ENCODE peak calls at places on chromosomes 7 and 10, in six cellular contexts. Y is left lobe of liver, D is Caki2, L is GM12891, E is fibroblast of the aortic adventitia, V is GM04503. W is an unnamed sample.

GRCh38 chr10:10872035-10872673 is 145.5 kb upstream of the CELF2 start:
- DNase-seq in Y (no peak), D (peak; percentile 59), L (no peak), E (peak; percentile 99), V (peak; percentile 83), W (no peak)

GRCh38 chr10:122286872-122287271 is 15.8 kb downstream of the BTBD16 start:
- DNase-seq in Y (no peak), D (peak; percentile 62), L (no peak), E (peak; percentile 46), V (no peak), W (no peak)

GRCh38 chr7:30411173-30411572 is 67.4 kb downstream of the NOD1 start:
- DNase-seq in Y (no peak), D (no peak), L (no peak), E (no peak), V (no peak), W (peak; percentile 11)

GRCh38 chr7:50633414-50633710 is 68.2 kb upstream of the DDC start:
- DNase-seq in Y (no peak), D (no peak), L (no peak), E (peak; percentile 20), V (no peak), W (no peak)

GRCh38 chr7:7176421-7177043 is 5.8 kb upstream of the C1GALT1 start:
- DNase-seq in Y (no peak), D (peak; percentile 69), L (no peak), E (peak; percentile 85), V (peak; percentile 68), W (no peak)

GRCh38 chr10:88883443-88883799 is 3.4 kb downstream of the STAMBPL1 start:
- DNase-seq in Y (no peak), D (no peak), L (no peak), E (no peak), V (no peak), W (no peak)

GRCh38 chr7:136958016-136958415 is 89.6 kb downstream of the CHRM2 start:
- DNase-seq in Y (no peak), D (no peak), L (no peak), E (no peak), V (no peak), W (no peak)

GRCh38 chr10:1141261-1141660 is 85.1 kb downstream of the WDR37 start:
- DNase-seq in Y (no peak), D (no peak), L (no peak), E (no peak), V (no peak), W (no peak)

GRCh38 chr10:44974628-44975431 is 3.8 kb downstream of the DEPP1 start:
- DNase-seq in Y (peak; percentile 73), D (peak; percentile 66), L (peak; percentile 81), E (peak; percentile 73), V (no peak), W (peak; percentile 89)

GRCh38 chr7:155993420-155994252 is 181.4 kb upstream of the SHH start:
- DNase-seq in Y (no peak), D (no peak), L (no peak), E (no peak), V (no peak), W (no peak)

GRCh38 chr7:55065511-55066229 is 46.9 kb downstream of the EGFR start:
- DNase-seq in Y (no peak), D (peak; percentile 99), L (no peak), E (peak; percentile 93), V (no peak), W (no peak)

GRCh38 chr7:107506683-107507339 is 37.0 kb downstream of the GPR22 start:
- DNase-seq in Y (peak; percentile 48), D (no peak), L (no peak), E (peak; percentile 18), V (no peak), W (no peak)